ENCODE peak calls at places on chromosomes 1 and 21, in four cellular contexts. P is stimulated activated CD4-positive, alpha-beta T cell treated with anti-CD3 and anti-CD28 coated beads, Interleukin-4, amount 100 ng/mL, for 48 hours; X is heart left ventricle; Z is head of caudate nucleus. N is an unnamed sample.

GRCh38 chr1:82788660-82789059 is 987.9 kb downstream of the ADGRL2 start:
- DNase-seq in Z (no peak), X (no peak), P (no peak), N (no peak)

GRCh38 chr1:5565281-5565680 is 426.9 kb downstream of the NPHP4 start:
- DNase-seq in X (no peak), P (no peak), Z (no peak), N (no peak)

GRCh38 chr1:97516588-97516987 is 404.2 kb downstream of the DPYD start:
- DNase-seq in X (no peak), P (no peak), Z (no peak), N (no peak)

GRCh38 chr21:36478207-36478701 is 1.7 kb downstream of the CLDN14 start:
- DNase-seq in X (no peak), Z (no peak), P (peak), N (no peak)

GRCh38 chr1:6440198-6441126 is 15.9 kb downstream of the ESPN start:
- DNase-seq in P (peak), X (no peak), Z (no peak), N (no peak)

GRCh38 chr1:157993179-157994080 is at the start of gene KIRREL1:
- DNase-seq in X (peak), Z (peak), P (no peak), N (no peak)

GRCh38 chr1:7749126-7749525 is 22.0 kb upstream of the VAMP3 start:
- DNase-seq in P (no peak), X (no peak), Z (no peak), N (no peak)

GRCh38 chr1:36743286-36744005 is 260.7 kb upstream of the CSF3R start:
- DNase-seq in P (no peak), Z (no peak), X (no peak), N (no peak)

GRCh38 chr1:113984710-113985109 is 5.4 kb downstream of the OLFML3 start:
- DNase-seq in P (no peak), Z (no peak), X (peak), N (no peak)

GRCh38 chr1:197770243-197770642 is 5.0 kb downstream of the DENND1B start:
- DNase-seq in P (no peak), X (no peak), Z (no peak), N (no peak)

GRCh38 chr1:248851390-248851789 is 7.5 kb downstream of the ZNF692 start:
- DNase-seq in P (no peak), Z (no peak), X (no peak), N (no peak)

GRCh38 chr1:103371234-103371633 is 154.3 kb upstream of the RNPC3 start:
- DNase-seq in X (no peak), P (no peak), Z (no peak), N (no peak)

GRCh38 chr21:32894321-32894720 is 122.8 kb upstream of the PAXBP1 start:
- DNase-seq in Z (no peak), P (no peak), X (no peak), N (no peak)

GRCh38 chr1:116122955-116123757 is 12.0 kb downstream of the MAB21L3 start:
- DNase-seq in P (no peak), Z (no peak), X (no peak), N (no peak)

GRCh38 chr21:29376556-29376955 is 77.8 kb downstream of the BACH1 start:
- DNase-seq in P (peak), X (no peak), Z (no peak), N (peak)

GRCh38 chr1:48889088-48889487 is 112.4 kb upstream of the BEND5 start:
- DNase-seq in P (no peak), Z (no peak), X (no peak), N (no peak)

GRCh38 chr1:88890790-88891317 is 513 bp downstream of the GTF2B start:
- DNase-seq in Z (peak), X (no peak), P (no peak), N (peak)

GRCh38 chr1:26066857-26067256 is 573 bp downstream of the TRIM63 start:
- DNase-seq in X (peak), P (no peak), Z (no peak), N (no peak)

GRCh38 chr1:42311138-42311537 is 23.9 kb downstream of the FOXJ3 start:
- DNase-seq in X (no peak), Z (no peak), P (no peak), N (no peak)

GRCh38 chr1:204573563-204573925 is 57.3 kb downstream of the MDM4 start:
- DNase-seq in X (no peak), Z (no peak), P (no peak), N (no peak)

GRCh38 chr1:18288609-18289219 is 181.1 kb downstream of the IGSF21 start:
- DNase-seq in P (no peak), Z (peak), X (no peak), N (no peak)

GRCh38 chr1:111989531-111990025 is at the start of gene KCND3:
- DNase-seq in X (peak), Z (peak), P (no peak), N (no peak)